ENCODE peak calls at places on chromosomes 6 and 20, in seven cellular contexts. M is AG04450; W is CD4-positive, alpha-beta T cell; I is OCI-LY7; P is psoas muscle; X is Karpas-422; S is colonic mucosa. C is an unnamed sample.
A peak's percentile ranks its signal among the peaks of the same experiment; 100 is the strongest.

GRCh38 chr6:43746071-43746470 is 23.9 kb upstream of the VEGFA start:
- DNase-seq in M (no peak), W (no peak), I (no peak), P (no peak), X (no peak), S (no peak), C (no peak)

GRCh38 chr6:122622404-122622938 is 12.3 kb downstream of the PKIB start:
- DNase-seq in M (no peak), W (no peak), I (no peak), P (peak; percentile 9), X (no peak), S (no peak), C (no peak)

GRCh38 chr20:47700327-47700726 is 85.0 kb downstream of the SULF2 start:
- DNase-seq in M (no peak), W (no peak), I (no peak), P (no peak), X (no peak), S (no peak), C (no peak)

GRCh38 chr6:85360794-85361642 is 88.9 kb upstream of the NT5E start:
- DNase-seq in M (peak; percentile 90), W (no peak), I (no peak), P (no peak), X (no peak), S (no peak), C (no peak)

GRCh38 chr6:92297101-92297500 is 1122.3 kb downstream of the EPHA7 start:
- DNase-seq in M (no peak), W (no peak), I (no peak), P (no peak), X (no peak), S (no peak), C (no peak)

GRCh38 chr20:24545168-24545567 is 75.7 kb downstream of the SYNDIG1 start:
- DNase-seq in M (no peak), W (no peak), I (no peak), P (no peak), X (no peak), S (no peak), C (no peak)

GRCh38 chr6:100103194-100103593 is 109.2 kb upstream of the MCHR2 start:
- DNase-seq in M (no peak), W (no peak), I (no peak), P (no peak), X (no peak), S (no peak), C (no peak)

GRCh38 chr6:129671442-129672344 is 38.3 kb downstream of the ARHGAP18 start:
- DNase-seq in M (no peak), W (peak; percentile 38), I (peak; percentile 29), P (no peak), X (peak; percentile 87), S (no peak), C (no peak)

GRCh38 chr6:14922706-14923105 is 323.2 kb upstream of the JARID2 start:
- DNase-seq in M (no peak), W (no peak), I (no peak), P (no peak), X (no peak), S (no peak), C (no peak)

GRCh38 chr6:40380271-40380670 is 206.9 kb downstream of the LRFN2 start:
- DNase-seq in M (no peak), W (no peak), I (no peak), P (no peak), X (no peak), S (no peak), C (no peak)

GRCh38 chr6:169619650-169620049 is 82.2 kb downstream of the WDR27 start:
- DNase-seq in M (no peak), W (no peak), I (no peak), P (no peak), X (no peak), S (no peak), C (no peak)

GRCh38 chr20:37349517-37350491 is 3.9 kb downstream of the SRC start:
- DNase-seq in M (no peak), W (no peak), I (no peak), P (peak; percentile 39), X (no peak), S (no peak), C (no peak)

GRCh38 chr6:141848029-141848890 is 284.5 kb upstream of the GJE1 start:
- DNase-seq in M (no peak), W (no peak), I (no peak), P (no peak), X (no peak), S (no peak), C (no peak)

GRCh38 chr20:63639093-63639860 is 12.4 kb upstream of the GMEB2 start:
- DNase-seq in M (no peak), W (peak; percentile 86), I (peak; percentile 89), P (no peak), X (no peak), S (peak; percentile 38), C (no peak)

GRCh38 chr6:110179406-110180227 is at the start of gene WASF1:
- DNase-seq in M (peak; percentile 97), W (peak; percentile 82), I (peak; percentile 97), P (peak; percentile 94), X (peak; percentile 97), S (peak; percentile 96), C (peak; percentile 92)

DNA sequence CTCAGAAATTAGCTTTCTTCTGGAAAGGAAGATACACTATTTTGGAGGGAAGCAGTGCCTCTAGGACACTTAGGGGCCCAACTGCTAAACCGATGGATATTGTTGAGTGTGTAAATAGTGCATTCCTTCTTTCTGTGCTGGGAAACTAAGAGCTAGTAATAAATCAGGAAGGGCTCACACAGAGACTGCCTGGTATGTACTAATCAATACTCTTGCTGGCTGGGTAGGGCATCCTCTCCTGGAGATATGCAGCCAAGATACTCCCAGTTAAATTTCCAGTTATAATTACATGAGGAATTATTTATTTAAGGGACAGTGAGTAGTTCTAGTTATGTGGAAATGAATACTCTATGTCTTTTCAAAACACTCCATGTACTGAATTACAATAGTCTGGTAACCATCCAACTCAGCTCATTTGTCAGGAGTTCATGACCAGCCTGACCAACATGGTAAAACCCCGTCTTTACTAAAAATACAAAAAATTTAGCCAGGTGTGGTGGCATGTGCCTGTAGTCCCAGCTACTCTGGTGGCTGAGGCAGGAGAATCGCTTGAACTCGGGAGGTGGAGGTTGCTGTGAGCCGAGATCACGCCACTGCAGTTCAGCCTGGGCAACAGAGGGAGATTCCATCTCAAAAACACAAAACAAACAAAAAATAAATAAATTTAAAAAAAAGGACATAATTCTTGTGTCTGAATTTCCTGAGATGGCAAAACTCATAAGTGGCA is 100.0 kb downstream of the OR2B2 start:
- DNase-seq in M (no peak), W (no peak), I (peak; percentile 62), P (no peak), X (no peak), S (no peak), C (no peak)
- H3K27ac ChIP-seq in M (no peak overlapping the region), W (no peak overlapping the region), I (peak overlapping the region; percentile 96), P (no peak overlapping the region), X (no peak overlapping the region), S (no peak overlapping the region), C (no peak overlapping the region)

DNA sequence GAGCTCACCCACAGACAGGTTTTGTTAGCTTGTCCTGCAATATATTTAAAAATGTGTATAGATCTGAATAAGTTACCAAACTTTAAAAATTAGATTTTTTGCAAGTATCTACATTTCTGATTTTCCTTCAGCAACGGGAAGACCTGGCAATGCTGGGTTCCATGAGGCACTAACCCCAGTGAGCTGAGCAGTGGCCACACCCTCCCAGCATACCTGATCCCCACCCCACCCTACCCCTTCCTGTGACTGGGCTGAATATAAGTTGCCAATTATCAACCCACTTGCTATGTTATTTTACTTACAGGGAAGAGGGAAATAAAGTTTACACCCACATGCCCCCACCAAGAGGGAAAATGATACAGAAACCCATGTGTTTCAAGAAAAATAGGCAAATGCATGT is 70.3 kb upstream of the RALGAPA2 start:
- DNase-seq in M (no peak), W (no peak), I (no peak), P (no peak), X (no peak), S (peak; percentile 66), C (no peak)
- H3K27ac ChIP-seq in M (no peak overlapping the region), W (no peak overlapping the region), I (no peak overlapping the region), P (peak overlapping the region; percentile 87), X (no peak overlapping the region), S (peak overlapping the region; percentile 1), C (no peak overlapping the region)

GRCh38 chr6:37008484-37009186 is 3.2 kb downstream of the FGD2 start:
- DNase-seq in M (no peak), W (no peak), I (no peak), P (no peak), X (no peak), S (no peak), C (no peak)

GRCh38 chr6:37013516-37014491 is 8.3 kb downstream of the FGD2 start:
- DNase-seq in M (no peak), W (no peak), I (no peak), P (no peak), X (no peak), S (no peak), C (no peak)

GRCh38 chr6:37011656-37012378 is 6.4 kb downstream of the FGD2 start:
- DNase-seq in M (peak; percentile 47), W (no peak), I (no peak), P (no peak), X (no peak), S (no peak), C (no peak)

GRCh38 chr6:37007340-37008043 is 2.0 kb downstream of the FGD2 start:
- DNase-seq in M (no peak), W (no peak), I (peak; percentile 69), P (no peak), X (peak; percentile 80), S (no peak), C (no peak)

DNA sequence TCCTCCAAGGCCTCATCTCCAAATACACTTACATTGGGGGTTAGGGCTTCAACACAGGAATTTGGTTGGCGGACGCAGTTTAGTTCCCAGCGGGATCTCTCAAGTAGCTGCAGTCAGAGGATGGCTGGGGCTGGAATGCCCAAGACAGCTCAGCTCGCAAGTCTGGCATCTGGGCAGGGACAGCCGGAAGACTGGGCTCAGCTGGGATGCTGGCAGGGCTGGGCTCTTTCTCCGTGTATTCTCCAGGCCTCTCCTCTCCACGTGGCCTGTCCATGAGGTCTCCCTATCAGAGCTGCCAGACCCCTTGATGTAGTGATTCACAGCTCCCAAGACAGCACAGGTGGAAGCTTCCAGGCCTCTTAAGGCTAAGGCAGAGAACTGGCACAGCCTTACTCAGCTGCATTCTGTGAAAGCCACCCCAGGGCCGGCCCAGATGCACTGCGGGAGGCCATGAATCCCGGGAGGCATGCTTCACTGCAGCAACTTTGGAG is 5.0 kb downstream of the FGD2 start:
- DNase-seq in M (no peak), W (no peak), I (no peak), P (no peak), X (no peak), S (no peak), C (no peak)
- H3K27ac ChIP-seq in M (no peak overlapping the region), W (no peak overlapping the region), I (no peak overlapping the region), P (no peak overlapping the region), X (no peak overlapping the region), S (no peak overlapping the region), C (no peak overlapping the region)

DNA sequence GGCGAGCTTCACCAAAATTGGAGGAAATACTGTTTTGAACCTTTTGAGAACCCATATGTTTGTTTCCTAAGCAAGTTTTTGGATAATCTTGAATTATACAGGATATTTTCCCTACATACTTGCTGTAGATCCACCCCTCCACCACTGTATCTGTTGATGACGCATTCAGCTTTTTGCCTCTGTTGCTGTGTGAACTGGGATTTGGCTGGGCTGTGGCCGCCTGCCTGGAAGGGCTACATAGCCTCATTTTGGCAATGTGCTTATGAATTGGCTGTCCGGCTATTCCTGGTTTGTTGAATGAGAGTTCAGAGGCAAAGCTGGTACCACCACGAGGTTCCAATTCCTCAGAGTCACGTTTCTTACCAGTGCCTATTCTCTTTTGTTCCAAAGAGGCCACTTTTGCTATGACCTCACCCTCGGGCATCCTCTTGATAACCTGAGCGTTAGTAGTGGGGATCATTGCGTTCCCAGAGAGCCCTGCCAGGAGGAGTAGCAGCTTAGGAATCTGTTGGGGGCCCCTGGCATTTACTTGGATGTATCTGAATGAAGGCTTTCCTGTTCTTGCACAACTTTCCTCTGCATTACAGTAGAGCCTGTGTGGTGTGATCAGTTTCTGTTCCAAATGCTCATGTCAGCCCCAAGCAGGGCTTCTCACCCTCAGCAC is 6.4 kb downstream of the FAM83D start:
- DNase-seq in M (peak; percentile 7), W (no peak), I (no peak), P (no peak), X (no peak), S (no peak), C (no peak)
- H3K27ac ChIP-seq in M (peak overlapping the region; percentile 43), W (no peak overlapping the region), I (no peak overlapping the region), P (no peak overlapping the region), X (no peak overlapping the region), S (no peak overlapping the region), C (no peak overlapping the region)